ENCODE peak calls at places on chromosomes 16 and 17, in six cellular contexts. T is PC-3, C is Panc1, F is body of pancreas, R is AG04450, X is H7. G is an unnamed sample.

GRCh38 chr16:10668322-10669045 is 26.2 kb downstream of the TEKT5 start:
- DNase-seq in T (peak; percentile 45), C (peak; percentile 7), F (peak; percentile 14), R (no peak), X (peak; percentile 74), G (peak; percentile 18)

GRCh38 chr16:47983999-47984580 is 171.7 kb downstream of the ABCC12 start:
- DNase-seq in T (peak; percentile 7), C (no peak), F (no peak), R (no peak), X (no peak), G (peak; percentile 40)

GRCh38 chr16:46768809-46769208 is 20.7 kb upstream of the MYLK3 start:
- DNase-seq in T (no peak), C (no peak), F (no peak), R (no peak), X (no peak), G (no peak)

GRCh38 chr16:30365200-30365599 is 5.1 kb downstream of the TBC1D10B start:
- DNase-seq in T (no peak), C (no peak), F (no peak), R (no peak), X (no peak), G (no peak)

GRCh38 chr17:27878776-27879562 is 14.2 kb downstream of the LYRM9 start:
- DNase-seq in T (no peak), C (no peak), F (no peak), R (no peak), X (no peak), G (no peak)

GRCh38 chr17:67819722-67820121 is 5.6 kb upstream of the BPTF start:
- DNase-seq in T (no peak), C (no peak), F (no peak), R (no peak), X (no peak), G (no peak)

GRCh38 chr16:4272114-4272954 is 489 bp downstream of the TFAP4 start:
- DNase-seq in T (peak; percentile 23), C (no peak), F (peak; percentile 61), R (no peak), X (peak; percentile 90), G (peak; percentile 47)

GRCh38 chr17:44222112-44222869 is 2.8 kb upstream of the UBTF start:
- DNase-seq in T (peak; percentile 83), C (no peak), F (peak; percentile 77), R (no peak), X (peak; percentile 93), G (peak; percentile 62)

GRCh38 chr16:12017583-12017982 is 41.0 kb downstream of the SNX29 start:
- DNase-seq in T (no peak), C (no peak), F (no peak), R (peak; percentile 26), X (no peak), G (no peak)

GRCh38 chr16:31357324-31358156 is 2.6 kb downstream of the ITGAX start:
- DNase-seq in T (no peak), C (no peak), F (no peak), R (no peak), X (no peak), G (no peak)

DNA sequence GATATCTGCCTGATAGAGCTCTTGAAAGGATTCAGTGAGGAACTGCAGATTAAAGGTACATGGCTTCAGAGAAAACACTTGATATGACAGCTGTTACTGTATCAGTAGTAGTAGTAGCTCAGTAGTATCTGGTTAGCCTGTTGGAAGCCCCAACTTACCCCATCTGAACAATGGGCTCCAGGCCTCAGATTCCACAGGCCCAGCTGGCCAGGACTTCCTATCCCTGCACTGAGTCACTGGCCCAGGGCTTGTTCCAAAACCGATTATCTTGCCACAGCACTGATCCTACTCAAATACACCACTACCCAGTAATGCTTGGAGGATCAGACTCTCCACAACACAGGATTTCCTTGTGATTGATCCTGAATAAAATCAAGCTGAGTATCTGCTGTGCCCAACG is 32.6 kb downstream of the DCUN1D3 start:
- DNase-seq in T (no peak), C (no peak), F (no peak), R (no peak), X (no peak), G (peak; percentile 52)
- H3K4me3 ChIP-seq in T (no peak overlapping the region), C (no peak overlapping the region), F (no peak overlapping the region), R (no peak overlapping the region), X (no peak overlapping the region), G (no peak overlapping the region)

DNA sequence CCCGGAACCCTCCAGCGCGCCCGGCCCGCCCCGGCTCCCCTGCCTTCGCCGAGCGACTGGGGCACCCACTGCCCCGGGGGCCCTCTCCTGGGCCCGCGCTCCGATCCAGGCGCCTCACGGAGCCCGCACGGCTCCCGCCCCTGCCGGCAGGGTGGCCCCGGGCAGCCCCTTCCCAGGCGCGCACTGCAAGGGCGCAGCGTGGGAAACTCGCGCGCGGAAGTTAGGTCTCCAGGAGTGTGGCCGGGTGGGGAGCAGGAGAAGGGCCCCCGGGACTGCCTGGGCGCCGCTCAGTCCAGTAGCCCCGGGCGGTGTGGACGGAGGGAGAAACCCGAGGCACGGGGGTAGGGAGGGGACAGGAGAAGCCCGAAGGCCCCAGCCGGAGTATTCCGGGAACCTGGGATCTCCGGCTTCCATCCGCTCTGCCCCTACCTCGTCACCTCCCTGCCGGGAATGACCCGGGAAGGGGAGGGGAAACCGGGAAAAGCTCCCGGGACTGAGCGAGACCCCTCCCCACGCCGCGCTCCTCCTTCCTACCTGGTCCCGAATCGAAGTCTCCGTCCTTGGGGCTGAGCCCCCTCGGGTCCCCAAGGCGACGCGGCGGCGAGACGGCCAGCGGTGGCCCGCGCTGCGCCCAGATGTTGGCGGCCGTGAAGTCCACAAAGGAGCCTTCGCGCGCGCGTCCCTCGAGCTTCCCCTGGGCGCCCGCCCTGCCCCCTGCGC is 501 bp downstream of the SOCS3 start:
- DNase-seq in T (no peak), C (no peak), F (no peak), R (no peak), X (peak; percentile 90), G (no peak)
- H3K4me3 ChIP-seq in T (peak overlapping the region; percentile 84), C (peak overlapping the region; percentile 81), F (no peak overlapping the region), R (peak overlapping the region; percentile 87), X (peak overlapping the region; percentile 83), G (peak overlapping the region; percentile 58)

DNA sequence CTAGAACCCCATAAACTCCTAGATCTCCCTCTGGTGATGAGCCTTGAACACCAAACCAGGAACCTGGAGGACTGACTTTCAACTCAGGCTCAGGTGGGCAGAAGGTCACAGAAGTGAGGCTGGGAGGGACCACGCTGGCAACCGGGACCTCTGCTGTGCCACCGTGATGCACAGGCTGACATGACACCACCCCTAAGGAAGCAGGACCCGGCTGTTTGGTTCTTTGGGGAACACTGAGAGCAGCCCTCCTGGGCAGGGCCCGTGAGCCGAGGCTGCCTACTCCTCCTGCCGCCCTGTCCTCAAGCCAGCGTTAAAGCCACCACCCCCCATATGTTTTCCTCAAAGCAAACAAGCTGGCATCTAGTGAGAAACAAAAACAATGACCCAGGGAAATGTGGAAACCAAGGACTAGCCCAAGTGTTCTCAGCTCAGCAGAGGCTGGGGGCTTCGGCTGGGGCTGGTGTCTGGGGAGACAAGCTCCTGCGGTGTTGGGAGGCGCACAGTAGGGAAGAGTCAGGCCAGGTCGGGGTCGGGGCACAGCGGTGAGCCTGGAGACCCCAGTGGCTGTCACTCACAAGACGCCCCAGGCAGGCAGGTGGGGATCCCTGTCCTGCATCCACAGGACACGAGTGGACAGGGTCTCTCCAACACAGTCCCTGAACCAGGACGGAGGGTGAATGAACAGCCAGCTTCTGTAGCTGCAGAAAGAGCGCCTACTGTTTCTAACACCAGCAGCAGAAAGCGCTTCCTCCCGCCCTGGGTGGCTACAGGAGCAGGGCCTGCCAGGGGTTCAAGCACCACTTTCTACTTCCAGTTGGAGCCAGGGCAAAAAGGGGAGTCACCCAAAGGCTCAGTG is 1.7 kb downstream of the SMIM5 start:
- DNase-seq in T (no peak), C (no peak), F (no peak), R (no peak), X (peak; percentile 66), G (no peak)
- H3K4me3 ChIP-seq in T (no peak overlapping the region), C (no peak overlapping the region), F (no peak overlapping the region), R (no peak overlapping the region), X (no peak overlapping the region), G (no peak overlapping the region)

DNA sequence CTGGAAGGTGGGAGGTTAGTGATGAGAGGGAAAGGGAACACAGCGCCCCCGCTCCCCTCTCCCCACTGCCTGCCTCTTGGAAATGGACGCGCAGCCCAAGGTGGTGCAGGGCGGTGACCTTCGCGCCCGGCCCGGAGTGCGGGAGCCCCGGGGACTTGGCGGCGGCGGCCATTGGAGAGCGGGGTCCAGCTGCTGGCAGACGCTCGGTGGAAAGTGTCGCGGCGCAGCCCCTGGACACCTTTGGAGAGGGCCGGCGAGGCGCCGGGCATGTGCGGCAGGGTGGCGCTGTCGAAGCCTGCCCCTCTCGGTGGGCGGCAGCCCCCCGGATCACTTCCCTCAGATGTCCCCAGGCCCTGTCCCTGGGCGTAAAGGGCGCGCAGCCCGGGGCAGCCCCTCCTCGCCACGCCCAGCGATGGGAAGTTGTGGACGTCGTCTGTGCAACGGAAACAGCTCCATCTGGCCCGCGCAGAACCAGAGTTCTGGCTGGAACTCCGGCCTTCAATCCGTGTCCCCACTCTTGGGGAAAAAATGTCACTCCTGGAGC is 16.7 kb downstream of the SALL1 start:
- DNase-seq in T (no peak), C (no peak), F (no peak), R (no peak), X (peak; percentile 84), G (no peak)
- H3K4me3 ChIP-seq in T (no peak overlapping the region), C (no peak overlapping the region), F (no peak overlapping the region), R (peak overlapping the region; percentile 20), X (peak overlapping the region; percentile 65), G (no peak overlapping the region)

DNA sequence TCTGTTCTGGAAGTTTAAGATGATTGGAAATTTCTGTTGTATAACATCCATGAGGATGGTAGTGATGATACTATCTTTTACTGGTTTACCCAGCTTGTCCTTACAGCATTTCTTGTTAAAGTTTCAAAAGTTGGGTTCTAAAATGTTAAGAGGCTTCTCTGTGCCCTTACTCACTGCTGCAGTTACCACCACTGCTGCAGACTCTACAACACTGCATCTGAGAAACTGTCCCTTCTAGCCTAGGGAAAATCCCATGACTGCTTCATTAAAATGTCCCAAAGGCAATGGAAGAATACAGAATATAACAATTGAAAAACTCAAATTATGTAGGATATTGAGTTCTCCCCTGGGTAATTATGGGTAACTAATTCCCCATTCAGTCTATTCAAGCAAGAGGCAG is 3.8 kb upstream of the NSRP1 start:
- DNase-seq in T (no peak), C (no peak), F (no peak), R (no peak), X (no peak), G (no peak)
- H3K4me3 ChIP-seq in T (peak overlapping the region; percentile 37), C (no peak overlapping the region), F (no peak overlapping the region), R (no peak overlapping the region), X (no peak overlapping the region), G (no peak overlapping the region)

GRCh38 chr17:17784599-17785264 is 52.1 kb downstream of the SREBF1 start:
- DNase-seq in T (peak; percentile 36), C (no peak), F (peak; percentile 49), R (no peak), X (no peak), G (no peak)
- H3K4me3 ChIP-seq in T (no peak overlapping the region), C (no peak overlapping the region), F (no peak overlapping the region), R (no peak overlapping the region), X (no peak overlapping the region), G (no peak overlapping the region)

GRCh38 chr16:13921328-13921727 is 1.4 kb downstream of the ERCC4 start:
- DNase-seq in T (no peak), C (no peak), F (no peak), R (no peak), X (no peak), G (no peak)
- H3K4me3 ChIP-seq in T (no peak overlapping the region), C (peak overlapping the region; percentile 87), F (no peak overlapping the region), R (peak overlapping the region; percentile 98), X (no peak overlapping the region), G (no peak overlapping the region)